ENCODE peak calls at places on chromosome 21, in seven cellular contexts. P, D, O, X, W, Z and N are unnamed samples.

GRCh38 chr21:46048926-46049889 is 48.7 kb upstream of the COL6A2 start:
- DNase-seq in O (no peak), D (peak; percentile 87), Z (no peak), X (no peak), P (peak; percentile 97), W (peak; percentile 13), N (peak; percentile 99)

GRCh38 chr21:40732243-40732642 is 114.7 kb downstream of the DSCAM start:
- DNase-seq in O (no peak), W (no peak), D (no peak), X (no peak), Z (no peak), P (no peak), N (no peak)

GRCh38 chr21:29196021-29196663 is 65.7 kb downstream of the MAP3K7CL start:
- DNase-seq in Z (peak; percentile 20), X (peak; percentile 24), O (peak; percentile 25), W (peak; percentile 95), D (peak; percentile 86), P (peak; percentile 41), N (peak; percentile 90)

GRCh38 chr21:25895565-25896205 is 160.9 kb downstream of the GABPA start:
- DNase-seq in D (no peak), O (no peak), P (peak; percentile 33), X (no peak), Z (no peak), W (peak; percentile 28), N (no peak)

GRCh38 chr21:14864211-14865021 is 200.4 kb downstream of the NRIP1 start:
- DNase-seq in O (peak; percentile 79), W (peak; percentile 48), P (peak; percentile 72), D (peak; percentile 81), X (peak; percentile 58), Z (no peak), N (peak; percentile 57)

GRCh38 chr21:42666023-42666747 is 12.8 kb downstream of the PDE9A start:
- DNase-seq in D (no peak), P (no peak), O (peak; percentile 40), X (peak; percentile 90), Z (no peak), W (no peak), N (no peak)

GRCh38 chr21:45454081-45454923 is 49.3 kb downstream of the COL18A1 start:
- DNase-seq in D (no peak), W (no peak), P (no peak), Z (no peak), O (no peak), X (no peak), N (no peak)

GRCh38 chr21:29817450-29817849 is 122.3 kb downstream of the GRIK1 start:
- DNase-seq in O (no peak), P (no peak), W (no peak), Z (no peak), D (no peak), X (no peak), N (no peak)

GRCh38 chr21:27953328-27954045 is 986.6 kb upstream of the ADAMTS5 start:
- DNase-seq in D (no peak), Z (no peak), W (peak; percentile 42), P (no peak), X (no peak), O (no peak), N (no peak)

GRCh38 chr21:25818156-25818950 is 83.6 kb downstream of the GABPA start:
- DNase-seq in X (no peak), D (no peak), P (no peak), O (no peak), Z (no peak), W (no peak), N (no peak)

GRCh38 chr21:44051462-44051941 is 39.4 kb downstream of the TRAPPC10 start:
- DNase-seq in P (peak; percentile 69), W (no peak), Z (no peak), D (no peak), O (no peak), X (no peak), N (peak; percentile 74)

GRCh38 chr21:28359300-28359699 is 633.4 kb downstream of the LTN1 start:
- DNase-seq in X (no peak), Z (no peak), O (no peak), D (no peak), P (no peak), W (no peak), N (no peak)